ENCODE peak calls at places on chromosomes 16 and 17, in ten cellular contexts. One of them, this sample, is unnamed.

GRCh38 chr17:74922694-74923537 is at the start of gene USH1G:
- DNase-seq in body of pancreas: no peak
- DNase-seq in endodermal cell: peak; percentile 79
- DNase-seq in BJ: no peak
- DNase-seq in A549: no peak
- DNase-seq in progenitor cell of endocrine pancreas: no peak
- DNase-seq in heart left ventricle: no peak
- DNase-seq in pancreas: peak; percentile 81
- DNase-seq in neural progenitor cell: peak; percentile 47
- DNase-seq in GM12865: no peak
- DNase-seq in this sample: no peak

GRCh38 chr16:19304670-19305240 is 19.2 kb downstream of the CLEC19A start:
- DNase-seq in progenitor cell of endocrine pancreas: no peak
- DNase-seq in endodermal cell: peak; percentile 74
- DNase-seq in heart left ventricle: no peak
- DNase-seq in neural progenitor cell: peak; percentile 50
- DNase-seq in BJ: no peak
- DNase-seq in body of pancreas: no peak
- DNase-seq in GM12865: no peak
- DNase-seq in pancreas: no peak
- DNase-seq in A549: peak; percentile 57
- DNase-seq in this sample: no peak

GRCh38 chr17:44909681-44910144 is 5.6 kb downstream of the GFAP start:
- DNase-seq in body of pancreas: no peak
- DNase-seq in BJ: peak; percentile 63
- DNase-seq in progenitor cell of endocrine pancreas: no peak
- DNase-seq in GM12865: no peak
- DNase-seq in pancreas: no peak
- DNase-seq in heart left ventricle: no peak
- DNase-seq in A549: no peak
- DNase-seq in neural progenitor cell: no peak
- DNase-seq in endodermal cell: peak; percentile 51
- DNase-seq in this sample: no peak

GRCh38 chr16:5001571-5001970 is 32.2 kb downstream of the NAGPA start:
- DNase-seq in body of pancreas: no peak
- DNase-seq in BJ: no peak
- DNase-seq in pancreas: no peak
- DNase-seq in endodermal cell: no peak
- DNase-seq in heart left ventricle: no peak
- DNase-seq in progenitor cell of endocrine pancreas: no peak
- DNase-seq in neural progenitor cell: no peak
- DNase-seq in GM12865: no peak
- DNase-seq in A549: no peak
- DNase-seq in this sample: no peak

GRCh38 chr16:49631521-49632041 is 224.3 kb downstream of the ZNF423 start:
- DNase-seq in pancreas: no peak
- DNase-seq in endodermal cell: peak; percentile 32
- DNase-seq in heart left ventricle: no peak
- DNase-seq in GM12865: no peak
- DNase-seq in body of pancreas: no peak
- DNase-seq in progenitor cell of endocrine pancreas: no peak
- DNase-seq in neural progenitor cell: no peak
- DNase-seq in BJ: no peak
- DNase-seq in A549: no peak
- DNase-seq in this sample: no peak

GRCh38 chr16:52451971-52452421 is 94.9 kb downstream of the TOX3 start:
- DNase-seq in progenitor cell of endocrine pancreas: no peak
- DNase-seq in heart left ventricle: no peak
- DNase-seq in GM12865: no peak
- DNase-seq in BJ: no peak
- DNase-seq in A549: peak; percentile 6
- DNase-seq in neural progenitor cell: no peak
- DNase-seq in pancreas: no peak
- DNase-seq in body of pancreas: no peak
- DNase-seq in endodermal cell: no peak
- DNase-seq in this sample: no peak

GRCh38 chr17:29645516-29646051 is 22.9 kb upstream of the CORO6 start:
- DNase-seq in endodermal cell: no peak
- DNase-seq in heart left ventricle: peak; percentile 64
- DNase-seq in BJ: peak; percentile 82
- DNase-seq in neural progenitor cell: no peak
- DNase-seq in GM12865: no peak
- DNase-seq in body of pancreas: no peak
- DNase-seq in A549: no peak
- DNase-seq in progenitor cell of endocrine pancreas: no peak
- DNase-seq in pancreas: no peak
- DNase-seq in this sample: no peak

GRCh38 chr17:9860851-9861250 is 35.1 kb downstream of the GLP2R start:
- DNase-seq in BJ: no peak
- DNase-seq in body of pancreas: no peak
- DNase-seq in heart left ventricle: no peak
- DNase-seq in A549: no peak
- DNase-seq in pancreas: no peak
- DNase-seq in progenitor cell of endocrine pancreas: no peak
- DNase-seq in neural progenitor cell: no peak
- DNase-seq in endodermal cell: peak; percentile 12
- DNase-seq in GM12865: no peak
- DNase-seq in this sample: no peak

GRCh38 chr17:77458202-77459017 is 317.6 kb downstream of the SEC14L1 start:
- DNase-seq in BJ: no peak
- DNase-seq in progenitor cell of endocrine pancreas: no peak
- DNase-seq in heart left ventricle: no peak
- DNase-seq in endodermal cell: no peak
- DNase-seq in GM12865: peak; percentile 77
- DNase-seq in body of pancreas: no peak
- DNase-seq in A549: no peak
- DNase-seq in neural progenitor cell: no peak
- DNase-seq in pancreas: no peak
- DNase-seq in this sample: no peak

GRCh38 chr17:17971431-17972125 is 622 bp downstream of the TOM1L2 start:
- DNase-seq in neural progenitor cell: peak; percentile 36
- DNase-seq in pancreas: peak; percentile 89
- DNase-seq in progenitor cell of endocrine pancreas: no peak
- DNase-seq in GM12865: peak; percentile 10
- DNase-seq in heart left ventricle: peak; percentile 69
- DNase-seq in BJ: no peak
- DNase-seq in A549: peak; percentile 22
- DNase-seq in body of pancreas: peak; percentile 57
- DNase-seq in endodermal cell: no peak
- DNase-seq in this sample: no peak
- TF ChIP-seq CTCF in neural progenitor cell: no peak
- TF ChIP-seq CTCF in pancreas: no peak
- TF ChIP-seq CTCF in progenitor cell of endocrine pancreas: no peak
- TF ChIP-seq CTCF in GM12865: no peak
- TF ChIP-seq CTCF in heart left ventricle: no peak
- TF ChIP-seq CTCF in BJ: no peak
- TF ChIP-seq CTCF in A549: no peak
- TF ChIP-seq CTCF in body of pancreas: no peak
- TF ChIP-seq CTCF in endodermal cell: no peak
- TF ChIP-seq CTCF in this sample: no peak

GRCh38 chr17:68289936-68290267 is 1.0 kb downstream of the SLC16A6 start:
- DNase-seq in A549: no peak
- DNase-seq in body of pancreas: no peak
- DNase-seq in endodermal cell: no peak
- DNase-seq in GM12865: no peak
- DNase-seq in BJ: no peak
- DNase-seq in neural progenitor cell: no peak
- DNase-seq in heart left ventricle: no peak
- DNase-seq in pancreas: no peak
- DNase-seq in progenitor cell of endocrine pancreas: no peak
- DNase-seq in this sample: no peak
- TF ChIP-seq CTCF in A549: no peak
- TF ChIP-seq CTCF in body of pancreas: no peak
- TF ChIP-seq CTCF in endodermal cell: no peak
- TF ChIP-seq CTCF in GM12865: no peak
- TF ChIP-seq CTCF in BJ: no peak
- TF ChIP-seq CTCF in neural progenitor cell: no peak
- TF ChIP-seq CTCF in heart left ventricle: no peak
- TF ChIP-seq CTCF in pancreas: no peak
- TF ChIP-seq CTCF in progenitor cell of endocrine pancreas: no peak
- TF ChIP-seq CTCF in this sample: no peak

GRCh38 chr16:31076319-31076718 is 2.1 kb downstream of the ZNF646 start:
- DNase-seq in endodermal cell: no peak
- DNase-seq in BJ: no peak
- DNase-seq in progenitor cell of endocrine pancreas: no peak
- DNase-seq in neural progenitor cell: no peak
- DNase-seq in A549: no peak
- DNase-seq in pancreas: no peak
- DNase-seq in body of pancreas: no peak
- DNase-seq in heart left ventricle: no peak
- DNase-seq in GM12865: no peak
- DNase-seq in this sample: no peak

GRCh38 chr16:31078597-31079341 is 4.5 kb downstream of the ZNF646 start:
- DNase-seq in neural progenitor cell: no peak
- DNase-seq in heart left ventricle: no peak
- DNase-seq in GM12865: no peak
- DNase-seq in progenitor cell of endocrine pancreas: no peak
- DNase-seq in BJ: no peak
- DNase-seq in A549: no peak
- DNase-seq in body of pancreas: no peak
- DNase-seq in endodermal cell: no peak
- DNase-seq in pancreas: peak; percentile 60
- DNase-seq in this sample: no peak

GRCh38 chr16:31077024-31077423 is 2.8 kb downstream of the ZNF646 start:
- DNase-seq in progenitor cell of endocrine pancreas: no peak
- DNase-seq in pancreas: no peak
- DNase-seq in body of pancreas: no peak
- DNase-seq in neural progenitor cell: no peak
- DNase-seq in GM12865: no peak
- DNase-seq in endodermal cell: no peak
- DNase-seq in A549: no peak
- DNase-seq in BJ: no peak
- DNase-seq in heart left ventricle: no peak
- DNase-seq in this sample: no peak

GRCh38 chr16:31079342-31079944 is 5.2 kb downstream of the ZNF646 start:
- DNase-seq in endodermal cell: peak; percentile 71
- DNase-seq in body of pancreas: no peak
- DNase-seq in progenitor cell of endocrine pancreas: no peak
- DNase-seq in A549: no peak
- DNase-seq in BJ: no peak
- DNase-seq in heart left ventricle: no peak
- DNase-seq in neural progenitor cell: no peak
- DNase-seq in pancreas: no peak
- DNase-seq in GM12865: no peak
- DNase-seq in this sample: no peak

GRCh38 chr16:31077592-31078199 is 3.5 kb downstream of the ZNF646 start:
- DNase-seq in body of pancreas: no peak
- DNase-seq in BJ: no peak
- DNase-seq in endodermal cell: no peak
- DNase-seq in neural progenitor cell: no peak
- DNase-seq in GM12865: no peak
- DNase-seq in progenitor cell of endocrine pancreas: no peak
- DNase-seq in pancreas: no peak
- DNase-seq in A549: no peak
- DNase-seq in heart left ventricle: no peak
- DNase-seq in this sample: no peak
- TF ChIP-seq CTCF in body of pancreas: no peak
- TF ChIP-seq CTCF in BJ: no peak
- TF ChIP-seq CTCF in endodermal cell: peak; percentile 44
- TF ChIP-seq CTCF in neural progenitor cell: no peak
- TF ChIP-seq CTCF in GM12865: no peak
- TF ChIP-seq CTCF in progenitor cell of endocrine pancreas: no peak
- TF ChIP-seq CTCF in pancreas: no peak
- TF ChIP-seq CTCF in A549: no peak
- TF ChIP-seq CTCF in heart left ventricle: no peak
- TF ChIP-seq CTCF in this sample: peak; percentile 15

GRCh38 chr17:58210922-58211321 is 8.1 kb downstream of the MKS1 start:
- DNase-seq in A549: no peak
- DNase-seq in neural progenitor cell: no peak
- DNase-seq in progenitor cell of endocrine pancreas: no peak
- DNase-seq in endodermal cell: peak; percentile 76
- DNase-seq in GM12865: no peak
- DNase-seq in heart left ventricle: no peak
- DNase-seq in pancreas: no peak
- DNase-seq in BJ: no peak
- DNase-seq in body of pancreas: no peak
- DNase-seq in this sample: no peak
- TF ChIP-seq CTCF in A549: peak; percentile 26
- TF ChIP-seq CTCF in neural progenitor cell: peak; percentile 17
- TF ChIP-seq CTCF in progenitor cell of endocrine pancreas: no peak
- TF ChIP-seq CTCF in endodermal cell: peak; percentile 75
- TF ChIP-seq CTCF in GM12865: peak; percentile 20
- TF ChIP-seq CTCF in heart left ventricle: no peak
- TF ChIP-seq CTCF in pancreas: no peak
- TF ChIP-seq CTCF in BJ: no peak
- TF ChIP-seq CTCF in body of pancreas: no peak
- TF ChIP-seq CTCF in this sample: peak; percentile 25

This sample was measured in glutamatergic neuron.